ENCODE peak calls at places on chromosomes 4 and X, in eight cellular contexts. J, K, Y, M, O, X, R and L are unnamed samples.

GRCh38 chrX:72048515-72049455 is 82.9 kb downstream of the RTL5 start:
- DNase-seq in X (peak), J (no peak), Y (peak), K (no peak), O (no peak), R (no peak), M (no peak), L (no peak)

GRCh38 chrX:54492340-54492739 is 3.7 kb downstream of the FGD1 start:
- DNase-seq in M (no peak), Y (no peak), J (no peak), X (no peak), K (no peak), R (no peak), O (no peak), L (no peak)

GRCh38 chr4:71498002-71498401 is 159.2 kb downstream of the SLC4A4 start:
- DNase-seq in J (no peak), M (no peak), Y (no peak), X (no peak), K (no peak), R (no peak), O (no peak), L (no peak)

GRCh38 chrX:131225078-131225477 is 64.0 kb downstream of the IGSF1 start:
- DNase-seq in O (no peak), K (no peak), M (no peak), X (no peak), Y (no peak), J (no peak), R (no peak), L (no peak)

GRCh38 chrX:88424541-88424940 is 322.5 kb upstream of the CPXCR1 start:
- DNase-seq in R (no peak), X (no peak), J (no peak), O (no peak), Y (no peak), M (no peak), K (no peak), L (no peak)

GRCh38 chr4:106273831-106274230 is 42.2 kb downstream of the TBCK start:
- DNase-seq in R (no peak), M (no peak), Y (no peak), K (no peak), J (no peak), O (no peak), X (no peak), L (no peak)

GRCh38 chrX:20718592-20718991 is 451.9 kb upstream of the RPS6KA3 start:
- DNase-seq in J (no peak), K (no peak), O (no peak), X (no peak), R (no peak), M (no peak), Y (no peak), L (no peak)

GRCh38 chrX:69988955-69989394 is 60.8 kb downstream of the AWAT2 start:
- DNase-seq in X (no peak), O (no peak), K (no peak), R (peak), J (no peak), Y (no peak), M (no peak), L (no peak)

GRCh38 chr4:73053076-73053475 is 16.4 kb downstream of the COX18 start:
- DNase-seq in X (no peak), R (no peak), O (no peak), M (no peak), J (no peak), Y (no peak), K (no peak), L (no peak)

GRCh38 chrX:133366735-133367134 is 48.6 kb downstream of the GPC4 start:
- DNase-seq in X (no peak), M (no peak), K (no peak), J (no peak), Y (no peak), O (no peak), R (no peak), L (no peak)

GRCh38 chr4:8394806-8395205 is 45.7 kb downstream of the ACOX3 start:
- DNase-seq in M (peak), X (no peak), J (no peak), O (no peak), R (no peak), K (no peak), Y (no peak), L (no peak)